ENCODE peak calls at places on chromosomes 12 and 14, in eight cellular contexts. T is kidney, F is fibroblast of lung, O is mesendoderm, L is mesenchymal stem cell, Z is mammary epithelial cell, C is PC-3, D is keratinocyte. S is an unnamed sample.

GRCh38 chr12:31214626-31215520 is 111.1 kb downstream of the SINHCAF start:
- DNase-seq in Z (no peak), C (no peak), T (no peak), L (no peak), O (no peak), D (no peak), F (peak), S (no peak)

GRCh38 chr14:94542111-94542810 is 19.0 kb upstream of the SERPINA4 start:
- DNase-seq in D (peak), Z (no peak), T (no peak), F (peak), C (peak), O (no peak), L (no peak), S (peak)

GRCh38 chr12:121318121-121318520 is 21.6 kb upstream of the CAMKK2 start:
- DNase-seq in D (no peak), L (no peak), Z (no peak), F (no peak), C (no peak), T (no peak), O (no peak), S (no peak)

GRCh38 chr14:85468815-85469214 is 61.1 kb upstream of the FLRT2 start:
- DNase-seq in O (no peak), L (no peak), C (no peak), T (no peak), F (no peak), Z (peak), D (peak), S (no peak)

GRCh38 chr14:68015356-68016242 is 196.0 kb downstream of the RAD51B start:
- DNase-seq in D (no peak), L (no peak), O (no peak), F (peak), C (peak), Z (no peak), T (no peak), S (no peak)

GRCh38 chr14:84520711-84521338 is 1009.1 kb upstream of the FLRT2 start:
- DNase-seq in T (no peak), F (peak), D (no peak), O (no peak), C (no peak), L (no peak), Z (no peak), S (no peak)

GRCh38 chr12:31011746-31012567 is 61.7 kb upstream of the DDX11 start:
- DNase-seq in O (no peak), Z (no peak), T (peak), F (no peak), D (no peak), L (no peak), C (no peak), S (peak)

GRCh38 chr12:42238240-42239140 is at the start of gene YAF2:
- DNase-seq in L (peak), C (peak), F (peak), O (peak), T (peak), D (no peak), Z (peak), S (peak)

GRCh38 chr12:109130755-109131521 is 14.6 kb downstream of the ACACB start:
- DNase-seq in F (no peak), C (no peak), L (no peak), D (no peak), Z (no peak), O (no peak), T (no peak), S (no peak)

DNA sequence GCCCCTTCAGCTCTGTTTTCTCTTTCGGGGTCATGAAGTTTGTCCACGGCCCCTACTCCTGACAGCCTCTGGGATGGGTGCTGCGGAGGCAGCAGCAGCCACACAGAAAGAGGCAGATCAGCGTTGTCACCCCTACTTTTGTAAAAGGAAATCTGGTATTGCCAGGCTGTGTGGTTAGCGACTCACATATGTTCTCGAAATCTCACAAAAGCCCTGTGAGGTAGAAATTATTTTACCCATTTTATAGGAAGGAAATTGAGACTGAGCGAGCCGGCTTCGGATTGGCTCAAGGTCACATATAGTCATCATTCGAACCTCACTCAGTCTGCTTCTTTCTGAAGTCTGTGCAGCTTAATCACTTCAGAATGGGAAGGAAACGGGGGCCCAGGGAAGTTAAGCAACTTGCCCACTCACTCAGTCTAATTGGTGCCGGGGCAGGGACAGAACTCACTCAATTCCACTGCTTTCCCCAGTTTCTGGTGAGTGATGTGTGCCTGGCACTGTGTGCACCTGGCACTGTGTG is 1.1 kb upstream of the CKAP4 start:
- DNase-seq in L (peak), D (no peak), C (peak), O (no peak), T (no peak), F (peak), Z (peak), S (peak)
- H3K9ac ChIP-seq in L (peak), D (peak), C (peak), O (peak), T (peak), F (peak), Z (no peak), S (peak)

GRCh38 chr12:71504471-71504852 is 64.9 kb downstream of the LGR5 start:
- DNase-seq in F (no peak), C (no peak), Z (no peak), L (no peak), T (no peak), D (no peak), O (no peak), S (no peak)
- H3K9ac ChIP-seq in F (no peak), C (no peak), Z (no peak), L (no peak), T (no peak), D (no peak), O (no peak), S (no peak)

DNA sequence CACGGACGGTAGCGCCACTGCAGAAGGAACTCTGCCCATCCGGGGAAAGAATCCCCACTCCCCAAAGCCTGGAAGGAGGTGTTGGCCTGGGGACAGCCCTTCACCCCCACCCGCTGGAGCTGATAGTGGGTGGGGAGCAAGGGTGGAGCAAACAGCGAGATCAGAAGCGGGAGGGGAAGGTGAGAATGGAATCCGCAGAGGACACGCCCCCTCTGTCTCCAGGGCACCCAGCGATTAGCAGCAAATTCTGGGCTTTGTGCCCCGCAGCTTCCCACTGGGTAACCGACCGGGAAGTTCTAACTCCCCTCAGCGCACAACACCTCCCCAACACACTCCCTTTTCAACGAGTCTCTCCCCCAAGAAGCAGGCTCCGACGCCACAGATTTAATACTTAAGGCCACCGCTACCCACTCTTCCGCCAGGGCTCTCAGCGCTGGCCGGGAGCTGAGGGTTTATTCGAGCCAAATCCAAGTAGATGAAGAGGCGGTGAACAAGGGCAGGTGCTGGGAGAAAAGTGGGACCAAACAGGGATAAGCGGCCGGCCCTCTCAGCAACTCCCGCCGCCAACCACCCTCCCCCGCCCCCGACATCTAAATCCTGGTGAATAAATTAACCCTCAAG is 1.3 kb downstream of the SLC25A29 start:
- DNase-seq in C (peak), Z (peak), F (peak), O (peak), D (no peak), L (peak), T (peak), S (peak)
- H3K9ac ChIP-seq in C (peak), Z (no peak), F (peak), O (peak), D (peak), L (peak), T (peak), S (no peak)

GRCh38 chr12:118016424-118017264 is at the start of gene RFC5:
- DNase-seq in C (peak), D (peak), L (peak), F (peak), Z (peak), O (peak), T (peak), S (peak)

GRCh38 chr12:118020036-118020435 is 3.5 kb downstream of the RFC5 start:
- DNase-seq in Z (no peak), D (no peak), T (no peak), O (no peak), F (no peak), C (no peak), L (no peak), S (no peak)

GRCh38 chr12:118015306-118015705 is 1.2 kb upstream of the RFC5 start:
- DNase-seq in F (no peak), T (no peak), O (no peak), D (no peak), L (no peak), C (no peak), Z (no peak), S (no peak)

GRCh38 chr12:118015944-118016343 is 559 bp upstream of the RFC5 start:
- DNase-seq in L (no peak), T (no peak), D (no peak), O (no peak), C (no peak), F (no peak), Z (no peak), S (no peak)

DNA sequence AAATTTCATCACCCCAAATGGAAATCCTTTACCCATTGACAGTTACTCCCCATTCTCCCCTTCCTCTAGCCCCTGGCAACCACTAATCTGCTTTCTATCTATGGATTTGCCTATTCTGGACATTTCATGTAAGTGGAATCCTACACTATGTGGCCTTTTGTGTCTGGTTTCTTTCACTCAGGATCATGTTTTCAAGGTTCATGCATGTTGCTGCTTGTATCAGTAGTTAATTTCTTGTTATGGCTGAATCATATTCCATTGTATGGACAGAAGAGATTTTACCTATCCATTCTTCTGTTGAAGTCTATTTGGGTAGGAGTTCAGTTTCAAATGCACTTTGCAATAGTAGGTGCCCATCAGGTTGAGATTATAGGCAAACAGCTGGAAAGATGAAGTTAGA is 1.4 kb downstream of the RFC5 start:
- DNase-seq in C (no peak), O (no peak), T (no peak), D (no peak), L (no peak), F (no peak), Z (no peak), S (no peak)
- H3K9ac ChIP-seq in C (peak), O (peak), T (no peak), D (no peak), L (no peak), F (no peak), Z (no peak), S (no peak)

GRCh38 chr12:79652521-79652920 is 38.2 kb downstream of the PAWR start:
- DNase-seq in O (no peak), C (no peak), L (no peak), D (no peak), F (no peak), Z (no peak), T (no peak), S (no peak)

GRCh38 chr12:79657136-79657535 is 33.6 kb downstream of the PAWR start:
- DNase-seq in Z (peak), O (no peak), F (no peak), D (no peak), L (no peak), C (no peak), T (no peak), S (no peak)

GRCh38 chr12:79658221-79658620 is 32.5 kb downstream of the PAWR start:
- DNase-seq in D (no peak), C (no peak), T (no peak), F (peak), O (no peak), L (no peak), Z (no peak), S (no peak)

GRCh38 chr12:79650440-79650839 is 40.3 kb downstream of the PAWR start:
- DNase-seq in T (no peak), O (no peak), D (no peak), L (no peak), F (no peak), Z (no peak), C (no peak), S (no peak)

DNA sequence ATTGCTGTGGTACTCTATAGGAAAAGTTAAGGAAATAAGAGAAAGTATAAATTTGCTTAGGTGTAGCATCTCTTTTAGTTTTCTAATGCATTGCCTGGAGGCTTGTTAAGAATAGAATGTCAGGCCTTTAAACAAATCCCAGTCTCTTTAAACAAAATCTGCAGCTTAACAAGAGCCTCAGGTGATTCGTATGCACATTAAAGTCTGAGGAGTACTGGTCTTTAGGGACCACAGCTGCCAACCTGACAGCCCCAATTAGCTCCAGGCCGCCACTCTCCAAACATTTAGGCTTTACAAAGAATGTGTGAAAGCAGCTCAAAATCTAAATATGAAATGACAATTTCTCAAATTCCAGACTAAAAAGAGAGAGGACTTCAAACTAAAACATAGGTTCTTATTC is 35.7 kb downstream of the PAWR start:
- DNase-seq in F (no peak), Z (no peak), L (no peak), C (no peak), T (no peak), O (peak), D (no peak), S (no peak)
- H3K9ac ChIP-seq in F (no peak), Z (no peak), L (no peak), C (no peak), T (no peak), O (no peak), D (no peak), S (no peak)

GRCh38 chr12:123141615-123142517 is 9.0 kb downstream of the PITPNM2 start:
- DNase-seq in D (no peak), Z (peak), C (peak), F (peak), T (peak), L (peak), O (peak), S (no peak)

GRCh38 chr12:123142948-123143752 is 7.7 kb downstream of the PITPNM2 start:
- DNase-seq in T (peak), Z (no peak), D (no peak), C (no peak), L (peak), F (peak), O (no peak), S (no peak)

GRCh38 chr12:123140675-123141614 is 9.9 kb downstream of the PITPNM2 start:
- DNase-seq in D (no peak), C (no peak), L (peak), O (no peak), T (no peak), Z (no peak), F (no peak), S (no peak)

GRCh38 chr12:123143753-123144461 is 7.0 kb downstream of the PITPNM2 start:
- DNase-seq in O (no peak), L (no peak), F (peak), Z (no peak), D (no peak), T (no peak), C (no peak), S (no peak)

DNA sequence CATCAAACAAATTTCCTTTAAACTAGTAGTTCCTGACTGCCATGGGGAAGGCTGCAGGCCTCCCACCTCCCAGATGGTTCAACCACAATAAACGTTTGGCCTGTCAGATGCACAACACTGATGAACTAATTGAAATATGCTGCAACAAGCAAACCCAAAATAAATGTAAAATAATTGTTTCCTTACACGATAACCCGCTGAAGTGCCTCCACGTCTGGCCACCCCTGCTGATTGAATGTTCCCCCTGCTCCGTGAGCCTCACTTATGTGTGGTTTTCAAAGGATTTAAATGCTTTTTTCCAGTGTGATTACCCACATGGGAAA is 8.4 kb downstream of the PITPNM2 start:
- DNase-seq in T (no peak), O (no peak), D (no peak), Z (no peak), C (no peak), L (no peak), F (peak), S (no peak)
- H3K9ac ChIP-seq in T (no peak), O (no peak), D (no peak), Z (no peak), C (no peak), L (peak), F (no peak), S (no peak)

GRCh38 chr12:3116106-3116898 is 39.1 kb downstream of the TSPAN9 start:
- DNase-seq in D (no peak), L (peak), C (no peak), Z (no peak), T (no peak), O (no peak), F (no peak), S (no peak)
- H3K9ac ChIP-seq in D (no peak), L (no peak), C (peak), Z (no peak), T (peak), O (no peak), F (no peak), S (no peak)

GRCh38 chr12:76762556-76762955 is 1.4 kb upstream of the ZDHHC17 start:
- DNase-seq in D (no peak), C (no peak), T (no peak), F (no peak), Z (no peak), L (no peak), O (peak), S (no peak)
- H3K9ac ChIP-seq in D (no peak), C (no peak), T (no peak), F (no peak), Z (no peak), L (peak), O (peak), S (no peak)

GRCh38 chr12:116381240-116381743 is 103.8 kb upstream of the MED13L start:
- DNase-seq in C (no peak), D (no peak), L (no peak), Z (no peak), F (no peak), T (no peak), O (no peak), S (no peak)
- H3K9ac ChIP-seq in C (peak), D (no peak), L (peak), Z (no peak), F (peak), T (no peak), O (peak), S (no peak)

S was measured in trophoblast cell.